ENCODE peak calls at places on chromosomes 4 and X, in five cellular contexts. X, J, U, M and F are unnamed samples.

GRCh38 chrX:4547218-4547836 is 833.9 kb upstream of the PRKX start:
- DNase-seq in X (peak), J (peak), U (no peak), M (no peak), F (peak)

GRCh38 chr4:41611881-41612871 is 74.2 kb downstream of the LIMCH1 start:
- DNase-seq in X (peak), J (no peak), U (no peak), M (no peak), F (no peak)

GRCh38 chr4:159417006-159417405 is 314.1 kb downstream of the RAPGEF2 start:
- DNase-seq in X (no peak), J (no peak), U (no peak), M (no peak), F (no peak)

GRCh38 chr4:138788857-138789256 is 226.7 kb upstream of the NOCT start:
- DNase-seq in X (no peak), J (no peak), U (no peak), M (no peak), F (no peak)

GRCh38 chr4:10283761-10284160 is 167.2 kb upstream of the WDR1 start:
- DNase-seq in X (no peak), J (no peak), U (no peak), M (no peak), F (no peak)

GRCh38 chr4:125736057-125736456 is 421.3 kb downstream of the FAT4 start:
- DNase-seq in X (no peak), J (no peak), U (no peak), M (no peak), F (no peak)

GRCh38 chr4:151691639-151692442 is 69.0 kb downstream of the GATB start:
- DNase-seq in X (no peak), J (no peak), U (no peak), M (no peak), F (no peak)

GRCh38 chr4:106892786-106893185 is 143.3 kb downstream of the DKK2 start:
- DNase-seq in X (no peak), J (no peak), U (peak), M (peak), F (no peak)

GRCh38 chr4:106816501-106816900 is 219.6 kb downstream of the DKK2 start:
- DNase-seq in X (no peak), J (no peak), U (no peak), M (no peak), F (no peak)

GRCh38 chr4:38856524-38857337 is at the start of gene TLR6:
- DNase-seq in X (peak), J (peak), U (no peak), M (no peak), F (peak)

GRCh38 chrX:47302396-47302795 is 68.0 kb upstream of the ZNF157 start:
- DNase-seq in X (no peak), J (no peak), U (no peak), M (no peak), F (no peak)

GRCh38 chr4:174516794-174517193 is 5.5 kb downstream of the HPGD start:
- DNase-seq in X (no peak), J (no peak), U (no peak), M (no peak), F (no peak)

GRCh38 chr4:163167333-163167626 is 590 bp upstream of the NAF1 start:
- DNase-seq in X (no peak), J (no peak), U (no peak), M (no peak), F (no peak)

GRCh38 chr4:157115613-157116340 is 39.8 kb downstream of the GLRB start:
- DNase-seq in X (no peak), J (no peak), U (no peak), M (no peak), F (no peak)

GRCh38 chr4:183182873-183183725 is 84.0 kb downstream of the WWC2 start:
- DNase-seq in X (no peak), J (no peak), U (no peak), M (no peak), F (no peak)

GRCh38 chr4:46277165-46277951 is 112.6 kb downstream of the GABRA2 start:
- DNase-seq in X (no peak), J (no peak), U (no peak), M (no peak), F (no peak)

GRCh38 chr4:114691865-114692264 is 93.3 kb downstream of the UGT8 start:
- DNase-seq in X (no peak), J (no peak), U (no peak), M (no peak), F (peak)

GRCh38 chr4:114698256-114698655 is 99.6 kb downstream of the UGT8 start:
- DNase-seq in X (no peak), J (no peak), U (no peak), M (no peak), F (no peak)

GRCh38 chr4:114690571-114690970 is 92.0 kb downstream of the UGT8 start:
- DNase-seq in X (no peak), J (no peak), U (no peak), M (no peak), F (no peak)

GRCh38 chr4:114692958-114693357 is 94.4 kb downstream of the UGT8 start:
- DNase-seq in X (no peak), J (no peak), U (no peak), M (no peak), F (no peak)

DNA sequence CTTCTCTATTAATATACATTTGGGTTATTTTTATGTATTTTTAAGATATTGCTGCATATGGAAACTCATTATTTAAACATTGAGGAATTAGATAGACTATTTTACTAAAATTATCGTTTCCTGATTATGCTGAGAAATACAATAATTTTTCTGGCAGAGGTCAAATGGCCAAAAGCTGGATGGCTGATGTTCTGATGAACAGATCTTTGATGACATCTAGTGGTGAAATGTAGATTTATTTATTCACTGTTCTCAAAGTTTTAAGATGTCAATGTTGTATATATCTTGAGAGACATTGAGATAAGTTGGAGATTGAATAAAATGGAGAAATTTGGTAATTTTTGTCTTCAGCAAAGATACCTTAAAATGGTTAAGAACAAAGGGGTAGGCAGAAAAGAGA is 96.2 kb downstream of the UGT8 start:
- DNase-seq in X (no peak), J (peak), U (no peak), M (no peak), F (peak)
- TF ChIP-seq CTCF in X (peak), J (peak), U (no peak), M (peak), F (no peak)

GRCh38 chr4:13966241-13967195 is 339.0 kb upstream of the BOD1L1 start:
- DNase-seq in X (no peak), J (no peak), U (no peak), M (no peak), F (no peak)
- TF ChIP-seq CTCF in X (no peak), J (no peak), U (no peak), M (no peak), F (no peak)

GRCh38 chr4:80335554-80336358 is at the start of gene CFAP299:
- DNase-seq in X (peak), J (peak), U (peak), M (peak), F (peak)
- TF ChIP-seq CTCF in X (peak), J (peak), U (no peak), M (no peak), F (peak)

GRCh38 chr4:84243685-84244084 is 255.4 kb downstream of the NKX6-1 start:
- DNase-seq in X (no peak), J (no peak), U (no peak), M (peak), F (no peak)
- TF ChIP-seq CTCF in X (no peak), J (no peak), U (no peak), M (no peak), F (no peak)

GRCh38 chr4:120718979-120719566 is 203.5 kb downstream of the PRDM5 start:
- DNase-seq in X (peak), J (no peak), U (no peak), M (no peak), F (peak)
- TF ChIP-seq CTCF in X (peak), J (peak), U (no peak), M (peak), F (peak)

GRCh38 chr4:57158221-57158620 is 48.0 kb upstream of the IGFBP7 start:
- DNase-seq in X (no peak), J (no peak), U (no peak), M (no peak), F (no peak)
- TF ChIP-seq CTCF in X (no peak), J (no peak), U (no peak), M (no peak), F (no peak)